ENCODE peak calls at places on chromosome 22, in seven cellular contexts. R is astrocyte, K is ELR, H is posterior vena cava, A is heart left ventricle, Q is fibroblast of lung, T is body of pancreas. W is an unnamed sample.

GRCh38 chr22:44748524-44748923 is 3.9 kb upstream of the ARHGAP8 start:
- DNase-seq in T (no peak), A (no peak), H (peak; percentile 26), Q (no peak), K (no peak), R (no peak), W (no peak)

GRCh38 chr22:37739000-37739399 is 42.2 kb downstream of the TRIOBP start:
- DNase-seq in K (no peak), A (peak; percentile 78), T (peak; percentile 52), Q (peak; percentile 86), H (peak; percentile 90), R (no peak), W (no peak)

GRCh38 chr22:22855617-22856308 is 31.9 kb upstream of the IGLL5 start:
- DNase-seq in K (peak; percentile 36), T (no peak), H (no peak), Q (no peak), R (no peak), A (no peak), W (no peak)

GRCh38 chr22:24994070-24994763 is 41.7 kb downstream of the KIAA1671 start:
- DNase-seq in A (no peak), Q (no peak), T (no peak), K (peak; percentile 57), H (no peak), R (peak; percentile 66), W (peak; percentile 98)

GRCh38 chr22:41782316-41782715 is 18.2 kb upstream of the CCDC134 start:
- DNase-seq in T (no peak), H (no peak), A (no peak), R (no peak), Q (no peak), K (no peak), W (no peak)

GRCh38 chr22:44574057-44574456 is 76.0 kb upstream of the RTL6 start:
- DNase-seq in H (no peak), T (peak; percentile 63), R (peak; percentile 56), K (peak; percentile 49), Q (peak; percentile 75), A (no peak), W (peak; percentile 90)

GRCh38 chr22:31566484-31566883 is 70.1 kb downstream of the SFI1 start:
- DNase-seq in A (no peak), Q (no peak), K (no peak), R (peak; percentile 20), H (no peak), T (no peak), W (no peak)

GRCh38 chr22:19986410-19987341 is 29.9 kb downstream of the ARVCF start:
- DNase-seq in T (peak; percentile 79), Q (peak; percentile 56), R (peak; percentile 39), A (peak; percentile 86), H (peak; percentile 93), K (peak; percentile 80), W (peak; percentile 81)

GRCh38 chr22:29369460-29369859 is 18.9 kb downstream of the AP1B1 start:
- DNase-seq in R (peak; percentile 80), T (peak; percentile 54), K (peak; percentile 58), Q (peak; percentile 66), A (peak; percentile 46), H (peak; percentile 89), W (peak; percentile 76)

GRCh38 chr22:49994361-49995058 is 18.1 kb downstream of the IL17REL start:
- DNase-seq in R (no peak), T (no peak), H (peak; percentile 71), K (no peak), Q (no peak), A (no peak), W (no peak)

GRCh38 chr22:37609240-37610152 is 862 bp downstream of the GGA1 start:
- DNase-seq in K (peak; percentile 54), H (no peak), R (no peak), Q (no peak), T (no peak), A (no peak), W (peak; percentile 27)

GRCh38 chr22:37362618-37363017 is 64.7 kb downstream of the ELFN2 start:
- DNase-seq in A (no peak), H (no peak), Q (peak; percentile 46), R (no peak), K (no peak), T (no peak), W (no peak)

GRCh38 chr22:30994960-30995359 is 25.9 kb downstream of the TUG1 start:
- DNase-seq in R (no peak), Q (no peak), K (no peak), H (no peak), T (no peak), A (no peak), W (no peak)

GRCh38 chr22:16803255-16803917 is 21.8 kb downstream of the XKR3 start:
- DNase-seq in Q (no peak), R (no peak), K (no peak), T (no peak), H (no peak), A (no peak), W (no peak)

GRCh38 chr22:29309332-29310064 is 3.0 kb downstream of the GAS2L1 start:
- DNase-seq in K (no peak), H (peak; percentile 84), T (peak; percentile 74), Q (no peak), R (no peak), A (peak; percentile 75), W (no peak)

GRCh38 chr22:24417200-24417599 is 10.2 kb upstream of the ADORA2A start:
- DNase-seq in A (no peak), Q (no peak), K (no peak), R (no peak), H (peak; percentile 78), T (no peak), W (no peak)

GRCh38 chr22:38243007-38243775 is 29.6 kb downstream of the TMEM184B start:
- DNase-seq in Q (peak; percentile 89), H (no peak), R (no peak), T (peak; percentile 61), A (peak; percentile 54), K (no peak), W (peak; percentile 47)

GRCh38 chr22:26377170-26377825 is 51.8 kb upstream of the ASPHD2 start:
- DNase-seq in H (no peak), Q (no peak), T (no peak), K (no peak), A (no peak), R (no peak), W (no peak)

GRCh38 chr22:43532301-43533050 is 120.7 kb downstream of the MPPED1 start:
- DNase-seq in K (no peak), H (no peak), A (no peak), T (no peak), Q (no peak), R (no peak), W (no peak)

GRCh38 chr22:35811670-35812069 is 94.0 kb downstream of the APOL5 start:
- DNase-seq in A (no peak), R (no peak), T (no peak), Q (no peak), K (no peak), H (no peak), W (no peak)

GRCh38 chr22:17587631-17588030 is 24.3 kb downstream of the SLC25A18 start:
- DNase-seq in T (no peak), Q (no peak), R (no peak), A (no peak), H (peak; percentile 59), K (no peak), W (no peak)

GRCh38 chr22:39797528-39798147 is 95.9 kb downstream of the ENTHD1 start:
- DNase-seq in H (no peak), R (no peak), K (no peak), Q (no peak), T (no peak), A (no peak), W (no peak)

GRCh38 chr22:37431811-37432707 is 4.8 kb upstream of the ELFN2 start:
- DNase-seq in A (no peak), T (no peak), H (no peak), R (peak; percentile 99), K (peak; percentile 100), Q (peak; percentile 98), W (peak; percentile 95)

GRCh38 chr22:37337204-37337943 is 55.1 kb downstream of the CYTH4 start:
- DNase-seq in R (no peak), K (peak; percentile 81), H (no peak), T (no peak), Q (peak; percentile 49), A (no peak), W (peak; percentile 20)